ENCODE peak calls at places on chromosomes 3 and 15, in seven cellular contexts. I is IMR-90, Q is H9, H is mesenchymal stem cell, X is neuronal stem cell, G is trophoblast cell, W is H1. E is an unnamed sample. For H3K79me1, the result is how much of the 10 kb centered on the place peaks cover.

GRCh38 chr3:196063049-196063448 is 18.8 kb downstream of the TFRC start:
- DNase-seq in X (no peak), H (no peak), I (peak), G (peak), W (no peak), Q (no peak), E (no peak)

GRCh38 chr15:58053236-58054153 is 12.0 kb downstream of the ALDH1A2 start:
- DNase-seq in H (no peak), G (no peak), Q (no peak), X (no peak), W (no peak), I (no peak), E (no peak)

GRCh38 chr3:135172191-135172869 is 377.3 kb downstream of the EPHB1 start:
- DNase-seq in G (no peak), H (no peak), Q (no peak), W (no peak), I (no peak), X (no peak), E (no peak)

GRCh38 chr15:101489236-101489632 is 273 bp downstream of the PCSK6 start:
- DNase-seq in H (no peak), W (peak), I (no peak), Q (no peak), X (no peak), G (peak), E (peak)

GRCh38 chr3:23590874-23591273 is 214.9 kb upstream of the UBE2E1 start:
- DNase-seq in G (no peak), W (no peak), X (no peak), H (no peak), I (no peak), Q (no peak), E (no peak)

GRCh38 chr3:128736598-128736997 is 10.6 kb downstream of the RAB7A start:
- DNase-seq in I (peak), X (no peak), W (no peak), H (peak), G (no peak), Q (no peak), E (no peak)

GRCh38 chr3:113275876-113276580 is 64.7 kb downstream of the BOC start:
- DNase-seq in H (no peak), Q (peak), X (peak), G (peak), I (peak), W (no peak), E (peak)

GRCh38 chr15:26891448-26891881 is 24.6 kb downstream of the GABRA5 start:
- DNase-seq in Q (peak), H (peak), G (peak), I (peak), X (peak), W (peak), E (peak)

GRCh38 chr3:147409143-147410121 is at the start of gene ZIC1:
- DNase-seq in W (no peak), I (no peak), H (no peak), Q (peak), X (peak), G (no peak), E (peak)

GRCh38 chr15:95840004-95840403 is 490.5 kb upstream of the NR2F2 start:
- DNase-seq in Q (no peak), W (no peak), H (peak), I (peak), G (no peak), X (no peak), E (no peak)

GRCh38 chr15:36643551-36643950 is 64.1 kb downstream of the CDIN1 start:
- DNase-seq in H (no peak), X (no peak), W (no peak), I (peak), Q (no peak), G (no peak), E (peak)

GRCh38 chr15:95284933-95285401 is 1045.5 kb upstream of the NR2F2 start:
- DNase-seq in I (peak), Q (no peak), W (no peak), X (peak), H (peak), G (no peak), E (peak)

GRCh38 chr15:68638953-68639500 is 60.2 kb downstream of the CORO2B start:
- DNase-seq in X (no peak), H (no peak), Q (no peak), W (no peak), I (peak), G (no peak), E (no peak)

GRCh38 chr3:170098753-170099152 is 61.0 kb downstream of the GPR160 start:
- DNase-seq in X (no peak), I (peak), H (no peak), G (no peak), Q (no peak), W (no peak), E (no peak)

GRCh38 chr15:43975326-43975725 is 148.5 kb downstream of the WDR76 start:
- DNase-seq in I (no peak), X (no peak), G (no peak), Q (no peak), H (no peak), W (no peak), E (no peak)

GRCh38 chr3:2923390-2923789 is 186.8 kb downstream of the IL5RA start:
- DNase-seq in I (no peak), W (no peak), Q (no peak), X (no peak), G (no peak), H (no peak), E (peak)

GRCh38 chr3:31288641-31289100 is 244.1 kb upstream of the STT3B start:
- DNase-seq in I (peak), X (peak), H (peak), Q (peak), G (peak), W (no peak), E (peak)

GRCh38 chr3:118927449-118927848 is 107.2 kb downstream of the IGSF11 start:
- DNase-seq in H (no peak), X (no peak), G (peak), I (no peak), W (no peak), Q (no peak), E (no peak)

GRCh38 chr3:32733631-32734229 is 48.7 kb downstream of the CNOT10 start:
- DNase-seq in G (peak), X (peak), W (no peak), H (peak), Q (no peak), I (peak), E (peak)

GRCh38 chr3:116886202-116886893 is 176.8 kb downstream of the TUSC7 start:
- DNase-seq in X (no peak), Q (no peak), G (no peak), I (no peak), H (no peak), W (no peak), E (no peak)

GRCh38 chr3:25471081-25471768 is 43.2 kb downstream of the RARB start:
- DNase-seq in X (no peak), I (peak), W (no peak), G (peak), Q (no peak), H (peak), E (no peak)

GRCh38 chr3:149967067-149967685 is 3.5 kb downstream of the PFN2 start:
- DNase-seq in W (no peak), X (peak), Q (no peak), H (peak), I (peak), G (peak), E (peak)

GRCh38 chr3:37287776-37288175 is 113.4 kb upstream of the LRRFIP2 start:
- DNase-seq in I (peak), G (no peak), X (no peak), W (no peak), Q (no peak), H (peak), E (no peak)

GRCh38 chr3:23459915-23460546 is 256.9 kb downstream of the UBE2E2 start:
- DNase-seq in H (no peak), Q (no peak), I (no peak), W (no peak), X (no peak), G (no peak), E (no peak)

GRCh38 chr3:120177907-120178306 is 83.7 kb upstream of the GSK3B start:
- DNase-seq in W (no peak), G (no peak), Q (peak), X (no peak), I (no peak), H (peak), E (peak)

GRCh38 chr15:38461089-38461833 is 7.3 kb downstream of the FAM98B start:
- DNase-seq in H (peak), X (no peak), G (no peak), I (peak), Q (no peak), W (no peak), E (no peak)

GRCh38 chr3:126124148-126124868 is 40.4 kb upstream of the SLC41A3 start:
- DNase-seq in Q (peak), G (no peak), X (no peak), I (no peak), W (peak), H (no peak), E (peak)

GRCh38 chr3:45907769-45908705 is 21.7 kb downstream of the CCR9 start:
- DNase-seq in X (no peak), Q (no peak), G (no peak), W (no peak), H (peak), I (peak), E (peak)

GRCh38 chr3:45545476-45545875 is 49.1 kb upstream of the LIMD1 start:
- DNase-seq in I (peak), H (peak), Q (no peak), W (no peak), X (no peak), G (peak), E (no peak)

GRCh38 chr15:85289677-85290365 is 90.6 kb upstream of the AKAP13 start:
- DNase-seq in G (peak), H (peak), I (peak), W (no peak), X (no peak), Q (no peak), E (peak)

GRCh38 chr3:128488995-128489859 is 3.8 kb downstream of the GATA2 start:
- DNase-seq in W (peak), H (peak), I (no peak), Q (peak), X (no peak), G (peak), E (peak)

GRCh38 chr3:139476348-139476747 is at the start of gene RBP2:
- DNase-seq in W (no peak), G (no peak), Q (no peak), I (no peak), H (no peak), X (no peak), E (no peak)

GRCh38 chr3:63979093-63979492 is 44.2 kb downstream of the PSMD6 start:
- DNase-seq in X (no peak), H (no peak), G (peak), I (no peak), Q (no peak), W (no peak), E (no peak)

GRCh38 chr15:61653110-61653509 is 407.1 kb downstream of the VPS13C start:
- DNase-seq in I (no peak), X (no peak), G (no peak), H (no peak), W (no peak), Q (peak), E (peak)

GRCh38 chr3:45640724-45641361 is 46.3 kb downstream of the LIMD1 start:
- DNase-seq in X (no peak), G (peak), I (no peak), H (no peak), Q (no peak), W (no peak), E (no peak)

GRCh38 chr15:40333922-40334492 is 6.7 kb downstream of the CCDC9B start:
- DNase-seq in Q (no peak), I (peak), G (peak), X (no peak), W (no peak), H (peak), E (no peak)

GRCh38 chr3:59313365-59313764 is 263.5 kb upstream of the CFAP20DC start:
- DNase-seq in G (peak), I (peak), X (no peak), W (peak), Q (peak), H (peak), E (peak)

GRCh38 chr3:104548401-104548800 is 818.3 kb upstream of the ALCAM start:
- DNase-seq in I (no peak), X (no peak), W (no peak), G (no peak), Q (no peak), H (no peak), E (no peak)

GRCh38 chr3:104553121-104553520 is 813.6 kb upstream of the ALCAM start:
- DNase-seq in I (no peak), Q (no peak), W (no peak), X (no peak), G (no peak), H (no peak), E (no peak)

GRCh38 chr3:104546301-104546700 is 820.4 kb upstream of the ALCAM start:
- DNase-seq in H (no peak), I (no peak), G (no peak), X (no peak), W (no peak), Q (no peak), E (peak)

GRCh38 chr3:104547040-104547439 is 819.7 kb upstream of the ALCAM start:
- DNase-seq in Q (no peak), W (peak), G (no peak), X (no peak), I (no peak), H (no peak), E (peak)

DNA sequence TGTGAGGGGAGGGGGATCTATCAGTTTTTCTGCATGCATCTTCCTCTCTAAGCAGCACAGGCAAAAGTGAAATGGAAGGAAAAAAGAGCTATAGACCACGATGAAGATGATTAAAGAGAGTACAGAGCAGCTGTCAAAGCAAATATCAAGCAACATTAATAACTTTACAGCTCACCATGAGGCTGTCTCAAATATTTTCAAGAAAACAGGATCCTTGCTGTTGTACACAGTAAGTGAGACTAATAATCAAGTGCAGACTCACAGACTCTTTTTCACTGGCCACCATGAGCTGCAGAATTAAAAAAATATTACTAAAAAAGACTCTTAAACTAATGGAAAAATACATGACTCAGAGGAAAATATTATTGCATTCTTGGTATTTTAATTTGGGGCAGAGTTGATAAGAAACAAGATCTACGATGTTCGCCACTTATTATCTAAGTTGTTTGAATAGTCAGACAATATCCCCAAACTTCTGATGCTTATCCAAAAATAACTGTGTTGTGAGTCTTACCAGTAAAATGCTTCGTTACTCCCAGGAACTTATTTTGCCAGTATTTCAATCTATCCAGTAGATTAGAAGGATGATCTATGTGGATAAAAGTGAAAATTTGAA is 817.5 kb upstream of the ALCAM start:
- DNase-seq in I (no peak), W (no peak), Q (no peak), G (peak), H (no peak), X (no peak), E (no peak)
- H2BK5ac ChIP-seq in I (no peak), W (no peak), Q (no peak), G (no peak), H (no peak), X (no peak), E (no peak)

GRCh38 chr3:13267348-13267659 is 152.8 kb downstream of the NUP210 start:
- DNase-seq in Q (no peak), G (no peak), X (no peak), H (no peak), I (no peak), W (no peak), E (no peak)

GRCh38 chr3:13265507-13265906 is 154.6 kb downstream of the NUP210 start:
- DNase-seq in G (no peak), X (no peak), Q (no peak), I (no peak), H (no peak), W (no peak), E (no peak)

GRCh38 chr3:13266651-13267347 is 153.3 kb downstream of the NUP210 start:
- DNase-seq in H (no peak), W (no peak), Q (no peak), I (no peak), G (no peak), X (no peak), E (no peak)

GRCh38 chr3:13265016-13265415 is 155.1 kb downstream of the NUP210 start:
- DNase-seq in Q (no peak), X (no peak), I (no peak), W (no peak), G (no peak), H (no peak), E (no peak)

GRCh38 chr3:13266005-13266404 is 154.1 kb downstream of the NUP210 start:
- DNase-seq in H (no peak), W (no peak), I (no peak), G (no peak), Q (no peak), X (no peak), E (no peak)
- H3K79me1 ChIP-seq in H (under half), W (under half), I (under half), G (under half), Q (under half), X (under half), E (under half)

GRCh38 chr15:93428135-93428534 is 339.1 kb upstream of the RGMA start:
- DNase-seq in X (no peak), G (peak), W (no peak), H (no peak), Q (no peak), I (no peak), E (no peak)
- H2BK5ac ChIP-seq in X (no peak), G (no peak), W (no peak), H (no peak), Q (no peak), I (no peak), E (no peak)

GRCh38 chr3:133851931-133852330 is 43.8 kb downstream of the RAB6B start:
- DNase-seq in I (no peak), X (no peak), G (no peak), H (no peak), W (no peak), Q (no peak), E (no peak)

GRCh38 chr3:133853063-133853924 is 42.4 kb downstream of the RAB6B start:
- DNase-seq in H (no peak), G (no peak), Q (no peak), X (no peak), W (no peak), I (no peak), E (no peak)

GRCh38 chr3:133850034-133850433 is 44.4 kb downstream of the SRPRB start:
- DNase-seq in W (no peak), I (no peak), H (no peak), G (no peak), X (no peak), Q (no peak), E (no peak)

GRCh38 chr3:133851266-133851906 is 44.3 kb downstream of the RAB6B start:
- DNase-seq in G (no peak), W (no peak), Q (no peak), H (no peak), X (no peak), I (no peak), E (peak)

DNA sequence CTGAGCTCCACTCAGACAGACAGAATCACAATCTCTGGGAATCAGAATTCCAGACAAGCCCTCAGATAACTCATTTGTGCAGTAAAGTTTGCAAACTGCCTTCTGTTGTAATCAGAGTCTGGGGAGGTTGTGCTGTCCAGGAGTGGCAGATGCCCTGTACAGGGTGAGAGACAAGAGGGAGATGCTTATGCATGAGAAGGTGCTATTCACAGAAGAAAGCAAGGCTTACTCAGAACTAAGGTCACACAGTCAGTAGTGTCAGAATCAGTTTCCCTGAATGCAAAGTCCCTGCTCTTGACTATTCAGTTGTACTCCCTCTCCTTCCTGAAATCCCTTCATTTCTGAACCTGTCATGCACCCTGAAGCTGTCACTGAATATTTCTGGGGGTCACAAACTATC is 43.7 kb downstream of the SRPRB start:
- DNase-seq in W (no peak), I (no peak), Q (no peak), G (no peak), H (no peak), X (no peak), E (no peak)
- H3K79me1 ChIP-seq in W (under half), I (under half), Q (under half), G (under half), H (under half), X (under half), E (under half)

GRCh38 chr15:35127717-35128116 is 42.6 kb upstream of the NANOGP8 start:
- DNase-seq in H (no peak), I (no peak), Q (no peak), W (no peak), G (no peak), X (no peak), E (no peak)

GRCh38 chr15:35126236-35126635 is 41.1 kb upstream of the NANOGP8 start:
- DNase-seq in G (peak), Q (no peak), W (no peak), I (no peak), H (no peak), X (no peak), E (peak)

GRCh38 chr15:35134269-35134668 is 49.2 kb upstream of the NANOGP8 start:
- DNase-seq in G (no peak), H (no peak), I (no peak), Q (no peak), X (no peak), W (no peak), E (no peak)

GRCh38 chr15:35130245-35130644 is 45.1 kb upstream of the NANOGP8 start:
- DNase-seq in H (no peak), Q (no peak), X (no peak), G (peak), W (no peak), I (peak), E (no peak)

DNA sequence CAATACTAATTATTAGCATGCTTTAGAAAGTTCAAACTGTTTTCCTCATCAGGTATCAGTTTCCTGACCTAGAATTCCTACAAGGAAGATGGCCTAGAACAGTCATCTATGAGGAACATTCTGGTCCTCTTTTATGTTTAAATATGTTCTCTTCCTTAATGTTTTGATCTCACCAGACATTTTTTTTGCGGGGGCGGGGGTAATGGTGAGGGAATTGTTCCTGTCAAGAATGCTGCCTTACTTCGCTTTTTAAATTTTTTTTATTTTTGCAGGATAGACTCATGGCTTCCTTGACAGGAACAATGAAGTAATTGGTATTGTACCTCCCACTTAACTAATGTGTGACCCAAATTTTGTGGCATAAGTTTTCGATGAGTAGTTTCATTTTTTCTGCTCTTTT is 44.3 kb upstream of the NANOGP8 start:
- DNase-seq in X (no peak), W (no peak), G (no peak), I (no peak), H (no peak), Q (no peak), E (no peak)
- H2BK5ac ChIP-seq in X (no peak), W (no peak), G (no peak), I (no peak), H (no peak), Q (no peak), E (no peak)